ENCODE peak calls at places on chromosomes 7 and 10, in ten cellular contexts. F is A549; Z is CD4-positive, CD25-positive, alpha-beta regulatory T cell; V is naive thymus-derived CD4-positive, alpha-beta T cell; G is tibial nerve; N is heart right ventricle; D is NT2/D1; Q is right atrium auricular region; S is fibroblast of lung; A is lower lobe of right lung. B is an unnamed sample.
A peak's percentile ranks its signal among the peaks of the same experiment; 100 is the strongest.

GRCh38 chr10:60384708-60385398 is 4.8 kb downstream of the ANK3 start:
- DNase-seq in F (peak; percentile 74), Z (no peak), V (no peak), G (no peak), N (no peak), D (no peak), Q (no peak), S (peak; percentile 94), A (no peak), B (no peak)

GRCh38 chr10:133009218-133009954 is 67.0 kb upstream of the CFAP46 start:
- DNase-seq in F (peak; percentile 74), Z (no peak), V (no peak), G (peak; percentile 60), N (peak; percentile 69), D (no peak), Q (peak; percentile 87), S (no peak), A (peak; percentile 96), B (peak; percentile 63)

GRCh38 chr7:130322615-130323014 is 22.0 kb upstream of the CPA5 start:
- DNase-seq in F (no peak), Z (no peak), V (no peak), G (no peak), N (no peak), D (no peak), Q (no peak), S (no peak), A (no peak), B (no peak)

GRCh38 chr7:27189560-27190283 is 4.7 kb upstream of the HOXA11 start:
- DNase-seq in F (no peak), Z (no peak), V (no peak), G (no peak), N (no peak), D (no peak), Q (no peak), S (no peak), A (no peak), B (no peak)

GRCh38 chr10:91190876-91191580 is 29.4 kb upstream of the PCGF5 start:
- DNase-seq in F (peak; percentile 10), Z (no peak), V (no peak), G (no peak), N (no peak), D (no peak), Q (no peak), S (peak; percentile 16), A (no peak), B (no peak)

GRCh38 chr7:77327932-77328628 is 88.1 kb downstream of the GSAP start:
- DNase-seq in F (no peak), Z (peak; percentile 5), V (peak; percentile 13), G (no peak), N (no peak), D (no peak), Q (no peak), S (no peak), A (no peak), B (no peak)

GRCh38 chr10:62735464-62736188 is 68.9 kb upstream of the ADO start:
- DNase-seq in F (peak; percentile 7), Z (no peak), V (no peak), G (no peak), N (no peak), D (no peak), Q (no peak), S (peak; percentile 70), A (no peak), B (no peak)

GRCh38 chr7:108094933-108095710 is 35.0 kb downstream of the LAMB4 start:
- DNase-seq in F (peak; percentile 79), Z (no peak), V (no peak), G (peak; percentile 20), N (peak; percentile 20), D (no peak), Q (peak; percentile 78), S (peak; percentile 97), A (no peak), B (peak; percentile 52)

GRCh38 chr7:82675396-82675795 is 231.8 kb upstream of the CACNA2D1 start:
- DNase-seq in F (no peak), Z (no peak), V (no peak), G (no peak), N (no peak), D (no peak), Q (no peak), S (no peak), A (no peak), B (no peak)

GRCh38 chr7:27464970-27465369 is 197.7 kb downstream of the HIBADH start:
- DNase-seq in F (no peak), Z (no peak), V (no peak), G (no peak), N (no peak), D (no peak), Q (no peak), S (no peak), A (no peak), B (no peak)

GRCh38 chr7:85186083-85186520 is 754 bp downstream of the SEMA3D start:
- DNase-seq in F (peak; percentile 30), Z (no peak), V (no peak), G (no peak), N (peak; percentile 6), D (peak; percentile 27), Q (peak; percentile 59), S (peak; percentile 66), A (no peak), B (peak; percentile 21)

GRCh38 chr10:624605-625334 is 64.7 kb downstream of the DIP2C start:
- DNase-seq in F (no peak), Z (no peak), V (no peak), G (peak; percentile 55), N (peak; percentile 79), D (peak; percentile 23), Q (peak; percentile 86), S (peak; percentile 78), A (peak; percentile 42), B (peak; percentile 79)

GRCh38 chr10:130807096-130807495 is 504.4 kb downstream of the TCERG1L start:
- DNase-seq in F (no peak), Z (no peak), V (no peak), G (no peak), N (no peak), D (no peak), Q (peak; percentile 44), S (no peak), A (no peak), B (no peak)

GRCh38 chr7:18133921-18134320 is 106.3 kb upstream of the PRPS1L1 start:
- DNase-seq in F (no peak), Z (no peak), V (no peak), G (no peak), N (no peak), D (no peak), Q (no peak), S (no peak), A (no peak), B (no peak)

GRCh38 chr7:143300959-143301617 is 12.9 kb downstream of the CASP2 start:
- DNase-seq in F (no peak), Z (no peak), V (no peak), G (no peak), N (no peak), D (no peak), Q (no peak), S (peak; percentile 47), A (no peak), B (no peak)

GRCh38 chr7:8178353-8178752 is 83.6 kb downstream of the ICA1 start:
- DNase-seq in F (no peak), Z (no peak), V (no peak), G (no peak), N (no peak), D (no peak), Q (no peak), S (no peak), A (no peak), B (no peak)

GRCh38 chr7:50497968-50498367 is 47.8 kb upstream of the FIGNL1 start:
- DNase-seq in F (no peak), Z (no peak), V (no peak), G (peak; percentile 74), N (no peak), D (no peak), Q (no peak), S (peak; percentile 77), A (no peak), B (peak; percentile 39)

GRCh38 chr10:63197304-63198092 is 64.4 kb downstream of the NRBF2 start:
- DNase-seq in F (no peak), Z (no peak), V (no peak), G (no peak), N (no peak), D (no peak), Q (no peak), S (peak; percentile 97), A (no peak), B (no peak)

DNA sequence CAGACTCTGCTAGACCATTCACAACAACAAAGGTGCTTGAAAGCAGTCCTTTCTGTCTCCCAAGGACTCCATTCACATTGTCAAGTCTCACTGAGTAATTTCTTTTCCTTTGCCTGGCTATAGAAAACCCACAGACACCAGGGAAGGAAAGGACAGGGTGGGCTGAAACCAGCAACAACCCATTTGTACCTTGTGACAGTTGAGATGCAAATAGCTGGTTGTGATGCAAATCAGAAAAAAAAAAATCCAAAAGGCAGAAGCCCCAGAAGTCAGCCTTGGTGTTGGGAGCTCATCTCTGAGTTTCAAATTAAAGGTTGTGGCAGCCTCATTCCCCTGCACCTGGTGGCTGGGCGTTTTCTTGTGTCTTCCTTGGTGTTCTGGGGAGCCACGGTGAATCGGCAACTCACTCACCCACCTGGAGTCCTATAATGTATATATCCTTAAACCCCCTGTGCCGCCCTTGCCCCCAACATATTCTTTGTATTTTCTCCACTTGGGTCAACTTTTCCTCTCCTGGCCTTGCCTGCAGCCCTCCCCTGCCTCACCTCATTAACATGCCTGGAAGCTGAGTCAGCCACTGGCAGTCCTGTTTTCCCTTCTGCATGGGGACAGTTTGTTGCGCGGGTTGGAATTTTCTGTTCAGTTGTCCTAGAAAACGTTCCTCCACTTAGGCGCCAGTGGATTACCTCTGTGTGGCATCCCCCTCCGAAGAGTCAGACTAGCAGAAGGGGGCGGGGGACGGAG is 97.6 kb downstream of the C10orf105 start:
- DNase-seq in F (no peak), Z (no peak), V (no peak), G (peak; percentile 22), N (peak; percentile 36), D (peak; percentile 55), Q (no peak), S (peak; percentile 47), A (no peak), B (peak; percentile 60)
- H3K4me1 ChIP-seq in F (peaks cover 9% of the 10 kb centered on the region), Z (no peaks in the 10 kb centered on the region), V (no peaks in the 10 kb centered on the region), G (no peaks in the 10 kb centered on the region), N (peaks cover 9% of the 10 kb centered on the region), D (peaks cover 27% of the 10 kb centered on the region), Q (no peaks in the 10 kb centered on the region), S (peaks cover 12% of the 10 kb centered on the region), A (peaks cover 38% of the 10 kb centered on the region), B (peaks cover 9% of the 10 kb centered on the region)

GRCh38 chr10:78178940-78179339 is 145.3 kb downstream of the RPS24 start:
- DNase-seq in F (no peak), Z (no peak), V (no peak), G (no peak), N (peak; percentile 16), D (no peak), Q (no peak), S (peak; percentile 33), A (peak; percentile 73), B (no peak)
- H3K4me1 ChIP-seq in F (no peaks in the 10 kb centered on the region), Z (no peaks in the 10 kb centered on the region), V (no peaks in the 10 kb centered on the region), G (no peaks in the 10 kb centered on the region), N (no peaks in the 10 kb centered on the region), D (peaks cover 2% of the 10 kb centered on the region), Q (no peaks in the 10 kb centered on the region), S (no peaks in the 10 kb centered on the region), A (peaks cover 5% of the 10 kb centered on the region), B (no peaks in the 10 kb centered on the region)

GRCh38 chr10:10826125-10826524 is 191.5 kb upstream of the CELF2 start:
- DNase-seq in F (no peak), Z (no peak), V (no peak), G (no peak), N (no peak), D (no peak), Q (no peak), S (peak; percentile 71), A (no peak), B (no peak)
- H3K4me1 ChIP-seq in F (no peaks in the 10 kb centered on the region), Z (no peaks in the 10 kb centered on the region), V (no peaks in the 10 kb centered on the region), G (no peaks in the 10 kb centered on the region), N (peaks cover 36% of the 10 kb centered on the region), D (no peaks in the 10 kb centered on the region), Q (no peaks in the 10 kb centered on the region), S (peaks cover 16% of the 10 kb centered on the region), A (peaks cover 37% of the 10 kb centered on the region), B (peaks cover 42% of the 10 kb centered on the region)

GRCh38 chr7:36781011-36781738 is 56.9 kb upstream of the AOAH start:
- DNase-seq in F (no peak), Z (peak; percentile 68), V (peak; percentile 86), G (no peak), N (no peak), D (no peak), Q (no peak), S (no peak), A (no peak), B (no peak)
- H3K4me1 ChIP-seq in F (no peaks in the 10 kb centered on the region), Z (peaks cover 46% of the 10 kb centered on the region), V (peaks cover 86% of the 10 kb centered on the region), G (no peaks in the 10 kb centered on the region), N (no peaks in the 10 kb centered on the region), D (no peaks in the 10 kb centered on the region), Q (no peaks in the 10 kb centered on the region), S (no peaks in the 10 kb centered on the region), A (peaks cover 10% of the 10 kb centered on the region), B (no peaks in the 10 kb centered on the region)